ENCODE peak calls at places on chromosomes 1 and 21, in four cellular contexts. One of them, this sample, is unnamed.

GRCh38 chr1:190792873-190793272 is 315.2 kb upstream of the BRINP3 start:
- DNase-seq in Calu3: no peak
- DNase-seq in PC-9: no peak
- DNase-seq in BJ: no peak
- DNase-seq in this sample: no peak

GRCh38 chr1:203629509-203630082 is 3.0 kb downstream of the ATP2B4 start:
- DNase-seq in PC-9: peak; percentile 49
- DNase-seq in Calu3: peak; percentile 42
- DNase-seq in BJ: no peak
- DNase-seq in this sample: peak; percentile 38

GRCh38 chr1:73839922-73840321 is 358.1 kb downstream of the LRRIQ3 start:
- DNase-seq in BJ: no peak
- DNase-seq in Calu3: peak; percentile 62
- DNase-seq in PC-9: no peak
- DNase-seq in this sample: peak; percentile 1

GRCh38 chr1:116724765-116725375 is 29.4 kb upstream of the CD2 start:
- DNase-seq in Calu3: peak; percentile 74
- DNase-seq in PC-9: peak; percentile 67
- DNase-seq in BJ: no peak
- DNase-seq in this sample: peak; percentile 80

GRCh38 chr1:37465596-37466517 is 8.5 kb upstream of the ZC3H12A start:
- DNase-seq in Calu3: no peak
- DNase-seq in BJ: no peak
- DNase-seq in PC-9: no peak
- DNase-seq in this sample: no peak

GRCh38 chr1:61125263-61125662 is 42.9 kb downstream of the NFIA start:
- DNase-seq in Calu3: no peak
- DNase-seq in BJ: no peak
- DNase-seq in PC-9: no peak
- DNase-seq in this sample: no peak

GRCh38 chr21:39373634-39374033 is 24.7 kb upstream of the HMGN1 start:
- DNase-seq in Calu3: no peak
- DNase-seq in PC-9: no peak
- DNase-seq in BJ: no peak
- DNase-seq in this sample: peak; percentile 24

GRCh38 chr1:208058212-208059155 is 147.6 kb upstream of the CD34 start:
- DNase-seq in BJ: no peak
- DNase-seq in PC-9: no peak
- DNase-seq in Calu3: no peak
- DNase-seq in this sample: no peak

GRCh38 chr21:36889401-36889800 is 77.1 kb downstream of the HLCS start:
- DNase-seq in PC-9: no peak
- DNase-seq in BJ: no peak
- DNase-seq in Calu3: no peak
- DNase-seq in this sample: no peak

GRCh38 chr1:65704318-65704717 is 88.4 kb upstream of the PDE4B start:
- DNase-seq in Calu3: no peak
- DNase-seq in PC-9: no peak
- DNase-seq in BJ: no peak
- DNase-seq in this sample: no peak

GRCh38 chr1:110463695-110464094 is 12.7 kb downstream of the PROK1 start:
- DNase-seq in PC-9: no peak
- DNase-seq in BJ: no peak
- DNase-seq in Calu3: no peak
- DNase-seq in this sample: no peak

GRCh38 chr1:66342707-66343106 is 191.2 kb upstream of the SGIP1 start:
- DNase-seq in PC-9: no peak
- DNase-seq in Calu3: no peak
- DNase-seq in BJ: no peak
- DNase-seq in this sample: no peak

GRCh38 chr1:117673405-117673804 is 67.6 kb downstream of the TENT5C start:
- DNase-seq in PC-9: no peak
- DNase-seq in Calu3: no peak
- DNase-seq in BJ: peak; percentile 24
- DNase-seq in this sample: no peak

This sample was measured in erythroblast.